ENCODE peak calls at places on chromosomes 5 and 9, in ten cellular contexts. O is fibroblast of villous mesenchyme; Q is psoas muscle; R is A673; L is CD8-positive, alpha-beta memory T cell; H is WERI-Rb-1; I is fibroblast of mammary gland; A is ascending aorta; J is adipocyte; M is fibroblast of lung. V is an unnamed sample.

GRCh38 chr5:75358117-75358516 is 21.1 kb downstream of the HMGCR start:
- DNase-seq in O (no peak), Q (no peak), R (no peak), L (no peak), H (no peak), I (no peak), A (no peak), J (no peak), M (no peak), V (no peak)

GRCh38 chr5:9445989-9446388 is 99.9 kb downstream of the SEMA5A start:
- DNase-seq in O (no peak), Q (no peak), R (no peak), L (no peak), H (no peak), I (no peak), A (no peak), J (peak), M (peak), V (no peak)

GRCh38 chr9:4985376-4986266 is 549 bp downstream of the JAK2 start:
- DNase-seq in O (peak), Q (peak), R (peak), L (peak), H (peak), I (peak), A (no peak), J (peak), M (peak), V (peak)

GRCh38 chr9:304106-304505 is 89.4 kb downstream of the DOCK8 start:
- DNase-seq in O (no peak), Q (no peak), R (no peak), L (no peak), H (no peak), I (no peak), A (no peak), J (no peak), M (no peak), V (no peak)

GRCh38 chr9:130288393-130288792 is 22.8 kb downstream of the HMCN2 start:
- DNase-seq in O (no peak), Q (peak), R (no peak), L (no peak), H (no peak), I (no peak), A (no peak), J (no peak), M (no peak), V (no peak)

GRCh38 chr5:5144441-5144840 is 4.3 kb downstream of the ADAMTS16 start:
- DNase-seq in O (no peak), Q (no peak), R (no peak), L (no peak), H (no peak), I (no peak), A (no peak), J (no peak), M (no peak), V (no peak)

GRCh38 chr5:53337827-53338226 is 142.6 kb upstream of the FST start:
- DNase-seq in O (no peak), Q (no peak), R (no peak), L (no peak), H (no peak), I (no peak), A (no peak), J (no peak), M (no peak), V (no peak)

GRCh38 chr5:130104895-130105684 is 200.8 kb downstream of the CHSY3 start:
- DNase-seq in O (no peak), Q (no peak), R (no peak), L (no peak), H (no peak), I (no peak), A (no peak), J (peak), M (no peak), V (no peak)

GRCh38 chr5:92064993-92065392 is 681.9 kb upstream of the ARRDC3 start:
- DNase-seq in O (no peak), Q (no peak), R (no peak), L (no peak), H (no peak), I (no peak), A (no peak), J (no peak), M (no peak), V (no peak)

GRCh38 chr5:124395287-124395686 is 351.2 kb downstream of the ZNF608 start:
- DNase-seq in O (no peak), Q (no peak), R (no peak), L (no peak), H (peak), I (no peak), A (no peak), J (no peak), M (peak), V (no peak)

GRCh38 chr5:148922606-148923005 is 96.2 kb downstream of the ADRB2 start:
- DNase-seq in O (no peak), Q (no peak), R (no peak), L (no peak), H (no peak), I (no peak), A (no peak), J (no peak), M (no peak), V (no peak)

DNA sequence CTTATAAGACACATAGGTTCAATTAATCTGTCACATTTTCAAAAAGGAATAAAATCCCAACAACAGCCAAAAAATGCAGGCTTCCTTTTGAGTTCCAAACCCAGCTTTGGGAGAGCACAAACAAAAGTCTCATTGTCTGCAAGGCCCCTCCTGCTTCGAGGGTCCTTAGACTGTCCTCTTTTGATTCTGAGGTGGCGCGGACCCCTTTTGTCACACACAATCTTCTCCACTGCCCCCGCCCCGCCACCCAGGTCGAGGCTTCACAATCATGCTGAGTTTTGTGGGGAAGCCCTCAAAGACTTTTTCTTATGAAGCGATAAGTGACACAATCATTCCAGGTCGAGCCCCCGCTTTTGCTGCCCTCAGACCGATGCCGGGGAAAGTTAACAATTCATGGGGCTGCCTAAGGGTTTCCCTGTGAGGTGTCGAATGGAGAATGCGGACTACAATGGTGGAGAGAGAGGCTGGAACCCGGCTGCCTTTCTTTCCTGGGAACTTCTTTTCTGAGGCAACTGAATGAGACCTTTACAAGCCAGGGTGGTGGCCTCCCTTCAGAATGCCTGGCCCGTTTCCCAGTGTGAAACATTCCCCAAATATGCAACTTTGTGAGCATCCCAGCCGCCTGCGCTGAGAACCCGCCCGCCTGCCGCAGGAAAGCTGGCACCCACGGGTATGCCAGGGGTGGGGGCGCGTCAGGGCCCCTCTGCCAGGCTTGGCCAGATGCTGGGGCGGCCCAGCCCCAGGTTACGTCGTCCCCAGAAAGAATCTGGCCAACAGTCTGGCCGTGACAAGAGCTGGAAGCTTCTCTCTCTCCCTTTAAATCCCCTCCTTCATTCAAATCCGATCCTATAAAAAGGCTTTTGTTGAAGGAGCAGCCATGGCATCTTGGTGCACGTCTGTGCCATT is 71.9 kb downstream of the MAP1B start:
- DNase-seq in O (peak), Q (peak), R (peak), L (no peak), H (no peak), I (peak), A (no peak), J (peak), M (peak), V (peak)
- H3K4me3 ChIP-seq in O (no peak), Q (peak), R (no peak), L (no peak), H (no peak), I (peak), A (peak), J (peak), M (peak), V (peak)

DNA sequence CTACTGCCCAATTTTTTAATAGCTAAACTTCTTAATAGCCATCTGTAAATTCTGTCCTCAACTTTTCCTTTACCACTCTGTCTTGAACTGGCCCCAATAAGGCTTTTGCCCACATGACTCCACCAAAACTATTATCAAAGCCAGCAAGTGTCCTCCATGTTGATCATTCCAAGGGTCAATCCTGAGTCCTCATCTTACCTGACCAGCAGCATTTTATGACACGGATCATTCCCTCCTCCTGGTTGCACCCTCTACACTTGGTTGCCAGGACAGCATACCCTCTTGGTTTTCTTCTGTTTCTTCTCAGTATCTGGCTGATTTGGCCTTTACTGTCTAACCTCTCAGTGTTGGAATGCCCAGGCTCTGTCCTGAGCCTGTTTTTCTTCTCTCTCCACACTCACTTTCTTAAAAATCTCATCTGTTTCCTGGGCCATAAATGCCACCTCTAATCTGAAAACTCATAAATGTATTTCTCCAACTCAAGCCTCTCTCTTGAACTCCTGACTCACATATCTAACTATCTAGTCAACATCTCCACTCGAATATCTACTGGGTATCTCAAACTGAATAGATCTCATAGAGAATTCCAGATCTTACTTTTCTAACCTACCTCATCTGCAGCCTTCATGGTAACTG is 40.0 kb upstream of the CDC42SE2 start:
- DNase-seq in O (no peak), Q (no peak), R (no peak), L (no peak), H (no peak), I (no peak), A (no peak), J (no peak), M (no peak), V (no peak)
- H3K4me3 ChIP-seq in O (no peak), Q (no peak), R (no peak), L (no peak), H (no peak), I (no peak), A (no peak), J (no peak), M (no peak), V (no peak)

GRCh38 chr9:137222190-137223077 is at the start of gene RNF208:
- DNase-seq in O (no peak), Q (no peak), R (no peak), L (no peak), H (peak), I (no peak), A (no peak), J (peak), M (no peak), V (no peak)
- H3K4me3 ChIP-seq in O (peak), Q (peak), R (peak), L (peak), H (peak), I (peak), A (peak), J (peak), M (peak), V (peak)

DNA sequence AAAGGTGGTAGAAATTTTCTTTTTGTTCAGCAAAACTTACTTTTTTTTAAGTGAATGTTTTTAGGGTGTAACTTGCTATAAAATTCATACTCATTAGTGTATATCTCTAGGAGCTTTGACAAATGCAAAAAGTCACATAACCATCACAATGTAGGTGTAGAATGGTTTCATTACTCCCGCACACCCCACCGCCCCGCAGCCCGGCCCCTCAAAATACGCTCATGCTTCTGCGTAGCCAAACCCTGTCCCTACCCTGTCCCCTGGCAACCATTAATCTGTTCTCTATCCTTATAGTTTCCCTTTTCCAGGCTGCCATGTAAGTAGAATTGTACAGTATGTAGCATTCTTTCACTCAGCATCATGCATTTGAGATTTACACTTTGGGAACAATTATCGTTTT is 9.2 kb upstream of the PRLR start:
- DNase-seq in O (no peak), Q (no peak), R (no peak), L (no peak), H (no peak), I (no peak), A (no peak), J (no peak), M (no peak), V (no peak)
- H3K4me3 ChIP-seq in O (no peak), Q (no peak), R (no peak), L (no peak), H (no peak), I (no peak), A (no peak), J (no peak), M (no peak), V (no peak)

DNA sequence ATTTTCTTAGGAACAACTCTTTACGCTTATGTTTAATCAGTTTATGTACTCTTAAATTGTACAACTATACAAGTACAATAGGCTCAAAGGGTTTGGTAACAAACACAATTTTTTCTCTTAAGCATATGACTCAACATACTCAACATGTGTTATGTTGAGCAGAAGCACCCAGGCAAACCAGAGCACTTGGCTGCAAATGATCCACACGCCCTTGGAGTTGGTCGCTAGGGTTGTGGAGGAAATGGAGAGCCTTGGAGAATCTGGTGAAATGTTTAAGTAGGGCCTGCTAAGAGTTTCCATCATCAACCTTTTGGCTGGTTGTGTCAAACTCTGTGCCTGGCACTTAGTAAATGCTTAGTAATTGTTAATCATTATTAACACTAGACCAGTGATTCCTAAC is 25.1 kb upstream of the MIER3 start:
- DNase-seq in O (no peak), Q (no peak), R (no peak), L (no peak), H (no peak), I (no peak), A (no peak), J (no peak), M (no peak), V (no peak)
- H3K4me3 ChIP-seq in O (no peak), Q (no peak), R (no peak), L (no peak), H (no peak), I (no peak), A (no peak), J (no peak), M (no peak), V (no peak)

V was measured in MG63.